ENCODE peak calls at places on chromosomes 5 and 9, in seven cellular contexts. One of them, this sample, is unnamed.

GRCh38 chr9:101449071-101449721 is 13.6 kb upstream of the ALDOB start:
- DNase-seq in HFF-Myc: peak; percentile 33
- DNase-seq in transverse colon: peak; percentile 85
- DNase-seq in OCI-LY7: peak; percentile 78
- DNase-seq in fibroblast of the aortic adventitia: peak; percentile 37
- DNase-seq in pancreas: peak; percentile 91
- DNase-seq in heart right ventricle: peak; percentile 74
- DNase-seq in this sample: no peak

GRCh38 chr9:110919609-110920008 is 118.7 kb downstream of the LPAR1 start:
- DNase-seq in HFF-Myc: peak; percentile 80
- DNase-seq in transverse colon: no peak
- DNase-seq in OCI-LY7: no peak
- DNase-seq in fibroblast of the aortic adventitia: peak; percentile 92
- DNase-seq in pancreas: no peak
- DNase-seq in heart right ventricle: no peak
- DNase-seq in this sample: peak; percentile 81

GRCh38 chr9:18920141-18920611 is 112.8 kb downstream of the SAXO1 start:
- DNase-seq in HFF-Myc: no peak
- DNase-seq in transverse colon: no peak
- DNase-seq in OCI-LY7: no peak
- DNase-seq in fibroblast of the aortic adventitia: peak; percentile 75
- DNase-seq in pancreas: no peak
- DNase-seq in heart right ventricle: no peak
- DNase-seq in this sample: no peak

GRCh38 chr5:57989378-57989777 is 470.5 kb downstream of the PLK2 start:
- DNase-seq in HFF-Myc: no peak
- DNase-seq in transverse colon: no peak
- DNase-seq in OCI-LY7: no peak
- DNase-seq in fibroblast of the aortic adventitia: peak; percentile 1
- DNase-seq in pancreas: no peak
- DNase-seq in heart right ventricle: no peak
- DNase-seq in this sample: no peak

GRCh38 chr5:153835891-153836515 is 202.7 kb downstream of the FAM114A2 start:
- DNase-seq in HFF-Myc: no peak
- DNase-seq in transverse colon: no peak
- DNase-seq in OCI-LY7: no peak
- DNase-seq in fibroblast of the aortic adventitia: no peak
- DNase-seq in pancreas: no peak
- DNase-seq in heart right ventricle: no peak
- DNase-seq in this sample: no peak

GRCh38 chr5:6745706-6746217 is 32.5 kb downstream of the TENT4A start:
- DNase-seq in HFF-Myc: no peak
- DNase-seq in transverse colon: peak; percentile 7
- DNase-seq in OCI-LY7: peak; percentile 69
- DNase-seq in fibroblast of the aortic adventitia: peak; percentile 80
- DNase-seq in pancreas: no peak
- DNase-seq in heart right ventricle: no peak
- DNase-seq in this sample: no peak

GRCh38 chr5:43416988-43417394 is 4.8 kb upstream of the CCL28 start:
- DNase-seq in HFF-Myc: no peak
- DNase-seq in transverse colon: no peak
- DNase-seq in OCI-LY7: no peak
- DNase-seq in fibroblast of the aortic adventitia: no peak
- DNase-seq in pancreas: no peak
- DNase-seq in heart right ventricle: no peak
- DNase-seq in this sample: no peak

GRCh38 chr5:102670224-102670836 is 84.8 kb upstream of the PAM start:
- DNase-seq in HFF-Myc: no peak
- DNase-seq in transverse colon: no peak
- DNase-seq in OCI-LY7: no peak
- DNase-seq in fibroblast of the aortic adventitia: peak; percentile 17
- DNase-seq in pancreas: no peak
- DNase-seq in heart right ventricle: peak; percentile 12
- DNase-seq in this sample: no peak

GRCh38 chr9:126226991-126227937 is 99.4 kb upstream of the MVB12B start:
- DNase-seq in HFF-Myc: no peak
- DNase-seq in transverse colon: no peak
- DNase-seq in OCI-LY7: no peak
- DNase-seq in fibroblast of the aortic adventitia: no peak
- DNase-seq in pancreas: no peak
- DNase-seq in heart right ventricle: no peak
- DNase-seq in this sample: no peak

GRCh38 chr5:163658702-163659567 is 153.5 kb downstream of the MAT2B start:
- DNase-seq in HFF-Myc: peak; percentile 75
- DNase-seq in transverse colon: no peak
- DNase-seq in OCI-LY7: no peak
- DNase-seq in fibroblast of the aortic adventitia: no peak
- DNase-seq in pancreas: no peak
- DNase-seq in heart right ventricle: no peak
- DNase-seq in this sample: no peak

GRCh38 chr9:87630266-87630665 is 95.7 kb upstream of the CTSL start:
- DNase-seq in HFF-Myc: no peak
- DNase-seq in transverse colon: no peak
- DNase-seq in OCI-LY7: no peak
- DNase-seq in fibroblast of the aortic adventitia: no peak
- DNase-seq in pancreas: no peak
- DNase-seq in heart right ventricle: no peak
- DNase-seq in this sample: no peak

GRCh38 chr9:19689324-19690087 is 99.3 kb downstream of the SLC24A2 start:
- DNase-seq in HFF-Myc: no peak
- DNase-seq in transverse colon: no peak
- DNase-seq in OCI-LY7: no peak
- DNase-seq in fibroblast of the aortic adventitia: no peak
- DNase-seq in pancreas: no peak
- DNase-seq in heart right ventricle: no peak
- DNase-seq in this sample: no peak

GRCh38 chr9:20683351-20684034 is 566 bp upstream of the FOCAD start:
- DNase-seq in HFF-Myc: no peak
- DNase-seq in transverse colon: peak; percentile 57
- DNase-seq in OCI-LY7: peak; percentile 36
- DNase-seq in fibroblast of the aortic adventitia: peak; percentile 73
- DNase-seq in pancreas: no peak
- DNase-seq in heart right ventricle: peak; percentile 40
- DNase-seq in this sample: peak; percentile 45

GRCh38 chr5:137400571-137400970 is 98.6 kb downstream of the SPOCK1 start:
- DNase-seq in HFF-Myc: no peak
- DNase-seq in transverse colon: no peak
- DNase-seq in OCI-LY7: no peak
- DNase-seq in fibroblast of the aortic adventitia: no peak
- DNase-seq in pancreas: no peak
- DNase-seq in heart right ventricle: no peak
- DNase-seq in this sample: no peak

GRCh38 chr5:9613360-9613759 is 16.8 kb downstream of the TAS2R1 start:
- DNase-seq in HFF-Myc: no peak
- DNase-seq in transverse colon: no peak
- DNase-seq in OCI-LY7: no peak
- DNase-seq in fibroblast of the aortic adventitia: no peak
- DNase-seq in pancreas: no peak
- DNase-seq in heart right ventricle: no peak
- DNase-seq in this sample: no peak

GRCh38 chr5:14041528-14042184 is 97.2 kb upstream of the DNAH5 start:
- DNase-seq in HFF-Myc: no peak
- DNase-seq in transverse colon: no peak
- DNase-seq in OCI-LY7: no peak
- DNase-seq in fibroblast of the aortic adventitia: no peak
- DNase-seq in pancreas: no peak
- DNase-seq in heart right ventricle: no peak
- DNase-seq in this sample: no peak

GRCh38 chr5:37637165-37637845 is 202.5 kb downstream of the GDNF start:
- DNase-seq in HFF-Myc: peak; percentile 26
- DNase-seq in transverse colon: no peak
- DNase-seq in OCI-LY7: no peak
- DNase-seq in fibroblast of the aortic adventitia: peak; percentile 33
- DNase-seq in pancreas: no peak
- DNase-seq in heart right ventricle: no peak
- DNase-seq in this sample: no peak

GRCh38 chr9:93354451-93354850 is 97.0 kb upstream of the FAM120A start:
- DNase-seq in HFF-Myc: no peak
- DNase-seq in transverse colon: no peak
- DNase-seq in OCI-LY7: no peak
- DNase-seq in fibroblast of the aortic adventitia: no peak
- DNase-seq in pancreas: no peak
- DNase-seq in heart right ventricle: no peak
- DNase-seq in this sample: no peak

GRCh38 chr9:88462191-88462590 is 72.8 kb upstream of the NXNL2 start:
- DNase-seq in HFF-Myc: no peak
- DNase-seq in transverse colon: no peak
- DNase-seq in OCI-LY7: no peak
- DNase-seq in fibroblast of the aortic adventitia: no peak
- DNase-seq in pancreas: no peak
- DNase-seq in heart right ventricle: no peak
- DNase-seq in this sample: no peak

GRCh38 chr5:93916872-93917271 is 175.5 kb upstream of the POU5F2 start:
- DNase-seq in HFF-Myc: no peak
- DNase-seq in transverse colon: no peak
- DNase-seq in OCI-LY7: no peak
- DNase-seq in fibroblast of the aortic adventitia: no peak
- DNase-seq in pancreas: no peak
- DNase-seq in heart right ventricle: no peak
- DNase-seq in this sample: no peak

GRCh38 chr9:108622467-108622866 is 233.3 kb downstream of the ACTL7B start:
- DNase-seq in HFF-Myc: no peak
- DNase-seq in transverse colon: no peak
- DNase-seq in OCI-LY7: no peak
- DNase-seq in fibroblast of the aortic adventitia: peak; percentile 94
- DNase-seq in pancreas: no peak
- DNase-seq in heart right ventricle: no peak
- DNase-seq in this sample: peak; percentile 73

GRCh38 chr5:137207023-137207760 is 291.9 kb downstream of the SPOCK1 start:
- DNase-seq in HFF-Myc: no peak
- DNase-seq in transverse colon: no peak
- DNase-seq in OCI-LY7: no peak
- DNase-seq in fibroblast of the aortic adventitia: no peak
- DNase-seq in pancreas: peak; percentile 64
- DNase-seq in heart right ventricle: no peak
- DNase-seq in this sample: no peak

DNA sequence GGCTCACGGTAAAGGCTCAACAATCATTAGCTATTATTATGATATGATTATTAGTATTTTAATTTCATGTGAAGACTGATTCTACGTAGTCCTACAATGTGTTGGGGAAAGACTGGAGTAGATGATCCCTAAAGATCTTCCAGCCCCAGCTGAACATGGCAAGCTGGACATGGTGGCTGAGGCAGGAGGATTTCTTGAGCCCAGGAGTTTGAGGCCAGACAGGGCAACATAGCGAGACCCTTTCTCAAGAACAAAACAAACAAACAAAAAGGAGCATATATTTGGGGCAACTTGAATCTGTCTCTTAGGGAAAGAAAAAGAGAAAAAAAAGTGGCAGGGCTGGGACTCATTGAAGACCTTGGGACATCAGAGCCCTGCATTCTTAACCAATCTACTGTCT is 16.2 kb upstream of the FAT2 start:
- DNase-seq in HFF-Myc: no peak
- DNase-seq in transverse colon: no peak
- DNase-seq in OCI-LY7: no peak
- DNase-seq in fibroblast of the aortic adventitia: no peak
- DNase-seq in pancreas: no peak
- DNase-seq in heart right ventricle: no peak
- DNase-seq in this sample: no peak
- TF ChIP-seq CTCF in HFF-Myc: no peak
- TF ChIP-seq CTCF in transverse colon: no peak
- TF ChIP-seq CTCF in OCI-LY7: no peak
- TF ChIP-seq CTCF in fibroblast of the aortic adventitia: no peak
- TF ChIP-seq CTCF in pancreas: no peak
- TF ChIP-seq CTCF in heart right ventricle: no peak
- TF ChIP-seq CTCF in this sample: no peak

DNA sequence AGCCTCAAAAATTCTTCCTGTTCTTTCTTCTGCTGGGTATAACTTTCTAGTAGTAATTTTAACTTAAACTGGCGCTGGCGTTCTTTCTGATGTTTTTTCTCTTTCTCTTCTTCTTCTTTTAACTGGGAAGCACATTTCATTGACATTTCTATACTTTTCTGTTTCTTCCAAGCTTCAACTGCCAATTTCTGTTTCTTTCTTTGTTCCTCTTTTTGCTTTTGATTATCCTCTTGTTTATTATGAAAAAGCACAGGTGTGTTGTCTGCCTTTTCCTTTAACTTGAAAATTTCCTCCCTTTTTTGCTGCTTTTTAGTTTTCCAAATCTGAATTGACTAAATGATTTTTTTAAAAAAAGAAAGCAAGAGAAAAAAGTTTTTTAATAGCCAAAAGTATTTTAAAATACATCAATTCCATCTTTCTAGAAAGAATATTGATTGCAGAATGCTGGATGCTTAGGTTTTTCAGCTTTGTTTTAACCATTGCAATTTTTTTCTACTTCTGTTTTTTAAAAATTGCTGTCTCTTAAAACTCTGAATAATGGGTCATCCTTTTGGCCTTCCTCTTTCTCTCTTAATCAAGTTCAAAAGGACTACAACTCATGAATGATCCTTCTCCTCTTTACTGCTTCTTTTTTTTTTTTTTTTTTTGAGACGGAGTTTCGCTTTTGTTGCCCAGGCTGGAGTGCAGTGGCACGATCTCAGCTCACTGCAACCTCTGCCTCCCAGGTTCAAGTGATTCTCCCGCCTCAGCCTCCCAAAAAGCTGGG is 8.8 kb upstream of the PGGT1B start:
- DNase-seq in HFF-Myc: no peak
- DNase-seq in transverse colon: no peak
- DNase-seq in OCI-LY7: peak; percentile 51
- DNase-seq in fibroblast of the aortic adventitia: no peak
- DNase-seq in pancreas: no peak
- DNase-seq in heart right ventricle: no peak
- DNase-seq in this sample: no peak
- H3K4me3 ChIP-seq in HFF-Myc: no peak overlapping the region
- H3K4me3 ChIP-seq in transverse colon: no peak overlapping the region
- H3K4me3 ChIP-seq in OCI-LY7: peak overlapping the region; percentile 47
- H3K4me3 ChIP-seq in fibroblast of the aortic adventitia: no peak overlapping the region
- H3K4me3 ChIP-seq in pancreas: no peak overlapping the region
- H3K4me3 ChIP-seq in heart right ventricle: no peak overlapping the region
- H3K4me3 ChIP-seq in this sample: no peak overlapping the region

GRCh38 chr9:34256104-34256503 is 73.0 kb downstream of the KIF24 start:
- DNase-seq in HFF-Myc: no peak
- DNase-seq in transverse colon: no peak
- DNase-seq in OCI-LY7: peak; percentile 34
- DNase-seq in fibroblast of the aortic adventitia: no peak
- DNase-seq in pancreas: no peak
- DNase-seq in heart right ventricle: no peak
- DNase-seq in this sample: no peak
- TF ChIP-seq CTCF in HFF-Myc: peak; percentile 28
- TF ChIP-seq CTCF in transverse colon: no peak
- TF ChIP-seq CTCF in OCI-LY7: peak; percentile 62
- TF ChIP-seq CTCF in fibroblast of the aortic adventitia: peak; percentile 28
- TF ChIP-seq CTCF in pancreas: no peak
- TF ChIP-seq CTCF in heart right ventricle: peak; percentile 27
- TF ChIP-seq CTCF in this sample: peak; percentile 35

GRCh38 chr9:80797841-80798688 is 891.3 kb downstream of the TLE1 start:
- DNase-seq in HFF-Myc: peak; percentile 91
- DNase-seq in transverse colon: peak; percentile 15
- DNase-seq in OCI-LY7: no peak
- DNase-seq in fibroblast of the aortic adventitia: peak; percentile 65
- DNase-seq in pancreas: no peak
- DNase-seq in heart right ventricle: peak; percentile 14
- DNase-seq in this sample: peak; percentile 84
- H3K4me3 ChIP-seq in HFF-Myc: no peak overlapping the region
- H3K4me3 ChIP-seq in transverse colon: no peak overlapping the region
- H3K4me3 ChIP-seq in OCI-LY7: no peak overlapping the region
- H3K4me3 ChIP-seq in fibroblast of the aortic adventitia: no peak overlapping the region
- H3K4me3 ChIP-seq in pancreas: no peak overlapping the region
- H3K4me3 ChIP-seq in heart right ventricle: no peak overlapping the region
- H3K4me3 ChIP-seq in this sample: no peak overlapping the region